ENCODE peak calls at places on chromosomes 11 and 22, in nine cellular contexts. F is RPMI7951; Z is EL; D is CD8-positive, alpha-beta memory T cell; K is activated CD4-positive, alpha-beta memory T cell treated with anti-CD3 and anti-CD28 coated beads for 36 hours; W is left kidney; J is aorta; V is HAP-1; L is NCI-H524. I is an unnamed sample.

GRCh38 chr22:42719133-42719532 is 1.5 kb downstream of the A4GALT start:
- DNase-seq in L (no peak), K (no peak), J (no peak), D (no peak), F (no peak), W (peak; percentile 53), Z (peak; percentile 19), V (no peak), I (no peak)

GRCh38 chr11:72005347-72006260 is 6.9 kb downstream of the IL18BP start:
- DNase-seq in V (no peak), Z (no peak), L (no peak), K (no peak), F (no peak), D (no peak), J (no peak), W (no peak), I (no peak)

GRCh38 chr11:61054927-61055562 is 47.2 kb upstream of the CD5 start:
- DNase-seq in W (no peak), J (no peak), Z (no peak), D (no peak), K (peak; percentile 88), F (no peak), V (no peak), L (no peak), I (no peak)

GRCh38 chr11:122393209-122393850 is 262.2 kb upstream of the UBASH3B start:
- DNase-seq in J (no peak), D (no peak), W (no peak), L (no peak), K (no peak), F (no peak), V (no peak), Z (no peak), I (no peak)

GRCh38 chr22:37894939-37895670 is 11.0 kb upstream of the MICALL1 start:
- DNase-seq in K (no peak), F (no peak), Z (no peak), J (no peak), D (no peak), V (peak; percentile 26), L (no peak), W (peak; percentile 58), I (no peak)

GRCh38 chr11:116498161-116498560 is 274.6 kb downstream of the BUD13 start:
- DNase-seq in L (no peak), D (no peak), W (no peak), J (no peak), V (no peak), K (no peak), F (no peak), Z (no peak), I (no peak)

GRCh38 chr11:71425409-71425808 is 22.8 kb downstream of the DHCR7 start:
- DNase-seq in W (no peak), D (no peak), Z (no peak), V (no peak), L (no peak), F (no peak), K (no peak), J (no peak), I (no peak)

GRCh38 chr22:28246392-28246791 is 327.3 kb upstream of the PITPNB start:
- DNase-seq in Z (peak; percentile 79), D (no peak), L (no peak), F (no peak), W (no peak), J (no peak), K (no peak), V (no peak), I (no peak)

GRCh38 chr11:30585892-30586250 is 282 bp downstream of the MPPED2 start:
- DNase-seq in K (no peak), L (peak; percentile 23), J (peak; percentile 59), W (peak; percentile 77), F (no peak), V (peak; percentile 17), Z (no peak), D (no peak), I (no peak)

GRCh38 chr11:86257446-86257845 is 12.9 kb downstream of the EED start:
- DNase-seq in D (no peak), Z (no peak), J (no peak), K (no peak), L (no peak), F (no peak), W (no peak), V (no peak), I (no peak)

GRCh38 chr11:26777276-26777939 is 55.5 kb upstream of the SLC5A12 start:
- DNase-seq in L (no peak), D (no peak), F (no peak), J (no peak), V (no peak), W (peak; percentile 32), Z (no peak), K (no peak), I (peak; percentile 46)

GRCh38 chr11:111429066-111429506 is 50.0 kb upstream of the POU2AF1 start:
- DNase-seq in K (peak; percentile 82), L (peak; percentile 29), Z (peak; percentile 56), W (peak; percentile 53), J (no peak), V (peak; percentile 8), D (no peak), F (peak; percentile 51), I (no peak)

GRCh38 chr11:11036185-11037161 is 178.6 kb upstream of the ZBED5 start:
- DNase-seq in Z (peak; percentile 24), J (no peak), W (peak; percentile 93), L (peak; percentile 71), D (no peak), F (peak; percentile 56), K (peak; percentile 23), V (peak; percentile 60), I (peak; percentile 59)

GRCh38 chr11:69442807-69443137 is 38.7 kb upstream of the LINC01488 start:
- DNase-seq in L (no peak), K (no peak), J (peak; percentile 55), D (no peak), V (no peak), W (peak; percentile 76), F (peak; percentile 90), Z (peak; percentile 77), I (no peak)

GRCh38 chr22:18021431-18021830 is 2.9 kb downstream of the MICAL3 start:
- DNase-seq in J (no peak), F (no peak), Z (no peak), V (no peak), D (no peak), L (no peak), K (no peak), W (no peak), I (no peak)

GRCh38 chr22:32623943-32624342 is 149.3 kb downstream of the FBXO7 start:
- DNase-seq in V (no peak), D (no peak), K (no peak), L (no peak), J (peak; percentile 76), W (peak; percentile 74), F (peak; percentile 64), Z (peak; percentile 84), I (no peak)

GRCh38 chr11:38302564-38302963 is 1704.5 kb upstream of the RAG2 start:
- DNase-seq in K (no peak), Z (no peak), V (no peak), D (no peak), W (no peak), F (no peak), J (no peak), L (no peak), I (no peak)

GRCh38 chr11:35077709-35078695 is 61.0 kb upstream of the CD44 start:
- DNase-seq in K (peak; percentile 66), Z (peak; percentile 87), J (no peak), V (no peak), F (peak; percentile 85), D (peak; percentile 29), W (peak; percentile 46), L (no peak), I (no peak)

GRCh38 chr22:49632199-49633009 is 195.3 kb downstream of the BRD1 start:
- DNase-seq in W (peak; percentile 92), L (peak; percentile 76), V (no peak), K (peak; percentile 13), D (no peak), J (peak; percentile 59), Z (no peak), F (peak; percentile 24), I (peak; percentile 94)

GRCh38 chr22:26318975-26319374 is 110.1 kb upstream of the ASPHD2 start:
- DNase-seq in J (no peak), F (peak; percentile 42), W (no peak), Z (peak; percentile 74), V (no peak), D (no peak), L (no peak), K (no peak), I (no peak)

GRCh38 chr11:3232956-3233355 is 739 bp upstream of the MRGPRE start:
- DNase-seq in D (no peak), Z (no peak), J (peak; percentile 38), F (no peak), V (no peak), K (no peak), L (no peak), W (no peak), I (no peak)

GRCh38 chr11:629237-629583 is 2.2 kb upstream of the SCT start:
- DNase-seq in V (no peak), K (peak; percentile 48), D (no peak), L (no peak), F (no peak), W (no peak), Z (no peak), J (no peak), I (no peak)

GRCh38 chr11:125423247-125423849 is 72.7 kb downstream of the FEZ1 start:
- DNase-seq in F (no peak), V (no peak), J (no peak), D (no peak), L (peak; percentile 11), Z (no peak), W (no peak), K (no peak), I (no peak)

GRCh38 chr22:31290494-31291402 is 1.5 kb downstream of the PIK3IP1 start:
- DNase-seq in L (peak; percentile 90), F (peak; percentile 84), Z (peak; percentile 90), D (peak; percentile 93), V (peak; percentile 87), W (peak; percentile 97), J (peak; percentile 97), K (peak; percentile 96), I (peak; percentile 95)

GRCh38 chr11:1864831-1865665 is 12.2 kb downstream of the LSP1 start:
- DNase-seq in K (no peak), J (no peak), L (no peak), Z (no peak), W (peak; percentile 59), V (no peak), D (no peak), F (no peak), I (no peak)

GRCh38 chr11:68658661-68659060 is 25.7 kb upstream of the GAL start:
- DNase-seq in W (no peak), J (no peak), F (peak; percentile 39), K (no peak), V (no peak), L (no peak), Z (peak; percentile 44), D (no peak), I (no peak)

GRCh38 chr11:64687204-64687603 is 35.8 kb downstream of the NRXN2 start:
- DNase-seq in L (no peak), W (no peak), Z (no peak), J (peak; percentile 90), D (no peak), K (no peak), V (no peak), F (no peak), I (no peak)

GRCh38 chr22:19886605-19887250 is 32.1 kb upstream of the GNB1L start:
- DNase-seq in F (peak; percentile 46), V (no peak), L (no peak), D (no peak), Z (peak; percentile 56), K (peak; percentile 48), J (peak; percentile 69), W (no peak), I (no peak)

GRCh38 chr11:95456704-95457491 is 225.9 kb upstream of the SESN3 start:
- DNase-seq in Z (no peak), J (no peak), L (no peak), F (no peak), K (no peak), W (no peak), D (no peak), V (no peak), I (no peak)

GRCh38 chr11:93116641-93117577 is 80.9 kb downstream of the SLC36A4 start:
- DNase-seq in F (no peak), W (no peak), V (peak; percentile 91), Z (no peak), K (no peak), D (no peak), L (no peak), J (no peak), I (no peak)

GRCh38 chr11:11291432-11292015 is 61.5 kb downstream of the CSNK2A3 start:
- DNase-seq in Z (no peak), K (no peak), J (no peak), V (no peak), W (no peak), D (no peak), L (no peak), F (no peak), I (no peak)